ENCODE peak calls at places on chromosome 6, in eight cellular contexts. U, X, F, M, Y, G, R and V are unnamed samples.
A peak's percentile ranks its signal among the peaks of the same experiment; 100 is the strongest.

GRCh38 chr6:6386010-6386409 is 65.5 kb upstream of the F13A1 start:
- DNase-seq in M (no peak), Y (no peak), G (no peak), X (no peak), U (peak; percentile 49), R (no peak), F (peak; percentile 71), V (no peak)

GRCh38 chr6:161844804-161845203 is 570.9 kb upstream of the AGPAT4 start:
- DNase-seq in X (no peak), Y (no peak), R (no peak), U (no peak), G (no peak), M (no peak), F (no peak), V (no peak)

GRCh38 chr6:90722648-90723047 is 135.8 kb upstream of the MAP3K7 start:
- DNase-seq in X (no peak), G (no peak), Y (no peak), U (no peak), R (no peak), M (no peak), F (no peak), V (no peak)

GRCh38 chr6:151087861-151088598 is 151.7 kb upstream of the AKAP12 start:
- DNase-seq in R (no peak), U (no peak), M (no peak), F (no peak), Y (no peak), G (no peak), X (peak; percentile 92), V (peak; percentile 65)

GRCh38 chr6:119568580-119568979 is 219.0 kb upstream of the MAN1A1 start:
- DNase-seq in X (no peak), F (no peak), G (no peak), Y (no peak), U (no peak), R (no peak), M (no peak), V (no peak)

GRCh38 chr6:150087336-150087735 is 18.4 kb upstream of the ULBP3 start:
- DNase-seq in M (no peak), X (no peak), Y (no peak), G (no peak), F (no peak), U (no peak), R (no peak), V (no peak)

GRCh38 chr6:99348220-99348822 is 1.2 kb downstream of the FAXC start:
- DNase-seq in G (no peak), X (no peak), U (no peak), R (no peak), M (peak; percentile 16), F (no peak), Y (no peak), V (peak; percentile 11)

GRCh38 chr6:134721095-134721400 is 228.9 kb downstream of the ALDH8A1 start:
- DNase-seq in U (no peak), M (no peak), X (no peak), G (no peak), Y (no peak), F (no peak), R (no peak), V (no peak)

GRCh38 chr6:147873826-147874225 is 365.3 kb downstream of the SAMD5 start:
- DNase-seq in M (no peak), X (no peak), U (no peak), F (no peak), G (no peak), R (no peak), Y (no peak), V (no peak)

GRCh38 chr6:46491789-46492547 is 719 bp upstream of the RCAN2 start:
- DNase-seq in X (peak; percentile 76), M (peak; percentile 67), R (no peak), F (peak; percentile 83), G (peak; percentile 14), U (peak; percentile 70), Y (peak; percentile 48), V (no peak)

GRCh38 chr6:89146748-89147715 is 1.2 kb downstream of the PM20D2 start:
- DNase-seq in X (no peak), M (peak; percentile 64), U (no peak), G (peak; percentile 6), Y (peak; percentile 20), R (no peak), F (no peak), V (peak; percentile 42)

GRCh38 chr6:88662163-88662580 is 301.2 kb downstream of the RNGTT start:
- DNase-seq in Y (no peak), G (no peak), F (no peak), M (no peak), U (no peak), R (no peak), X (no peak), V (no peak)

GRCh38 chr6:146582857-146583256 is 15.9 kb upstream of the ADGB start:
- DNase-seq in F (peak; percentile 70), R (no peak), X (no peak), M (no peak), Y (no peak), G (no peak), U (peak; percentile 69), V (peak; percentile 8)

GRCh38 chr6:35065870-35066269 is 75.3 kb downstream of the TCP11 start:
- DNase-seq in F (no peak), M (no peak), R (no peak), Y (no peak), X (peak; percentile 29), G (no peak), U (no peak), V (no peak)
- H3K4me1 ChIP-seq in F (peaks cover 14% of the 10 kb centered on the region), M (peaks cover 14% of the 10 kb centered on the region), R (no peaks in the 10 kb centered on the region), Y (peaks cover 8% of the 10 kb centered on the region), X (no peaks in the 10 kb centered on the region), G (no peaks in the 10 kb centered on the region), U (peaks cover 7% of the 10 kb centered on the region), V (peaks cover 10% of the 10 kb centered on the region)

GRCh38 chr6:166333172-166333995 is 9.0 kb downstream of the SFT2D1 start:
- DNase-seq in R (no peak), G (no peak), M (no peak), U (no peak), F (no peak), X (no peak), Y (no peak), V (no peak)
- H3K4me3 ChIP-seq in R (no peak overlapping the region), G (no peak overlapping the region), M (no peak overlapping the region), U (no peak overlapping the region), F (no peak overlapping the region), X (no peak overlapping the region), Y (no peak overlapping the region), V (no peak overlapping the region)

GRCh38 chr6:56864171-56864616 is 90.7 kb upstream of the BEND6 start:
- DNase-seq in G (no peak), F (no peak), M (no peak), X (no peak), R (no peak), Y (no peak), U (no peak), V (no peak)
- H3K4me1 ChIP-seq in G (peaks cover 91% of the 10 kb centered on the region), F (peaks cover 14% of the 10 kb centered on the region), M (no peaks in the 10 kb centered on the region), X (peaks cover 2% of the 10 kb centered on the region), R (no peaks in the 10 kb centered on the region), Y (peaks cover 6% of the 10 kb centered on the region), U (peaks cover 4% of the 10 kb centered on the region), V (peaks cover 15% of the 10 kb centered on the region)

GRCh38 chr6:143536461-143536865 is 24.9 kb upstream of the FUCA2 start:
- DNase-seq in X (peak; percentile 88), F (no peak), Y (peak; percentile 33), R (no peak), M (peak; percentile 41), G (no peak), U (peak; percentile 74), V (peak; percentile 54)
- H3K4me3 ChIP-seq in X (peak overlapping the region; percentile 54), F (peak overlapping the region; percentile 84), Y (peak overlapping the region; percentile 67), R (peak overlapping the region; percentile 64), M (peak overlapping the region; percentile 28), G (peak overlapping the region; percentile 85), U (peak overlapping the region; percentile 87), V (peak overlapping the region; percentile 36)

GRCh38 chr6:21710908-21711627 is 117.5 kb downstream of the SOX4 start:
- DNase-seq in F (no peak), R (no peak), G (no peak), M (peak; percentile 48), X (no peak), U (no peak), Y (peak; percentile 55), V (peak; percentile 45)
- H3K4me1 ChIP-seq in F (peaks cover 11% of the 10 kb centered on the region), R (no peaks in the 10 kb centered on the region), G (no peaks in the 10 kb centered on the region), M (peaks cover 16% of the 10 kb centered on the region), X (no peaks in the 10 kb centered on the region), U (peaks cover 14% of the 10 kb centered on the region), Y (peaks cover 15% of the 10 kb centered on the region), V (peaks cover 35% of the 10 kb centered on the region)

GRCh38 chr6:108592371-108593337 is 31.9 kb downstream of the FOXO3 start:
- DNase-seq in M (peak; percentile 57), Y (no peak), R (no peak), U (no peak), G (no peak), F (no peak), X (no peak), V (peak; percentile 34)
- H3K4me3 ChIP-seq in M (no peak overlapping the region), Y (no peak overlapping the region), R (peak overlapping the region; percentile 3), U (no peak overlapping the region), G (no peak overlapping the region), F (peak overlapping the region; percentile 38), X (no peak overlapping the region), V (no peak overlapping the region)